ENCODE peak calls at places on chromosome 11, in four cellular contexts. C is IMR-90, K is sigmoid colon, I is heart left ventricle. V is an unnamed sample.

GRCh38 chr11:69348414-69349235 is 54.7 kb downstream of the MYEOV start:
- DNase-seq in K (no peak), I (no peak), C (no peak), V (no peak)

GRCh38 chr11:68038226-68038717 is 553 bp upstream of the TCIRG1 start:
- DNase-seq in I (peak; percentile 52), C (no peak), K (no peak), V (peak; percentile 86)

GRCh38 chr11:72354356-72355115 is 79.8 kb downstream of the CLPB start:
- DNase-seq in I (no peak), K (no peak), C (peak; percentile 31), V (no peak)

GRCh38 chr11:30758012-30758411 is 171.9 kb upstream of the MPPED2 start:
- DNase-seq in I (no peak), K (no peak), C (peak; percentile 41), V (no peak)

GRCh38 chr11:78645226-78646202 is 70.8 kb upstream of the NARS2 start:
- DNase-seq in C (peak; percentile 72), K (no peak), I (peak; percentile 48), V (peak; percentile 82)

GRCh38 chr11:73538381-73538872 is 59.5 kb downstream of the FAM168A start:
- DNase-seq in I (no peak), C (no peak), K (no peak), V (no peak)

GRCh38 chr11:18650859-18651557 is 16.9 kb upstream of the SPTY2D1 start:
- DNase-seq in K (no peak), I (peak; percentile 28), C (peak; percentile 69), V (no peak)

GRCh38 chr11:120709808-120710207 is 198.3 kb downstream of the GRIK4 start:
- DNase-seq in C (no peak), I (no peak), K (no peak), V (no peak)

GRCh38 chr11:121767433-121767832 is 314.7 kb upstream of the SORL1-AS1 start:
- DNase-seq in I (no peak), K (no peak), C (peak; percentile 50), V (no peak)

GRCh38 chr11:122097419-122098001 is 18.5 kb downstream of the BLID start:
- DNase-seq in I (no peak), K (no peak), C (peak; percentile 47), V (no peak)

GRCh38 chr11:127106142-127106541 is 105.6 kb upstream of the KIRREL3 start:
- DNase-seq in C (peak; percentile 12), K (no peak), I (no peak), V (no peak)

GRCh38 chr11:14529933-14530332 is 9.7 kb upstream of the PSMA1 start:
- DNase-seq in K (no peak), I (no peak), C (no peak), V (no peak)

GRCh38 chr11:106461839-106462545 is 384.5 kb downstream of the AASDHPPT start:
- DNase-seq in K (no peak), I (no peak), C (no peak), V (no peak)

GRCh38 chr11:29629281-29629680 is 387.5 kb downstream of the KCNA4 start:
- DNase-seq in I (no peak), K (no peak), C (no peak), V (no peak)

GRCh38 chr11:68213135-68213515 is at the start of gene KMT5B:
- DNase-seq in I (peak; percentile 57), C (peak; percentile 54), K (no peak), V (no peak)

GRCh38 chr11:67572747-67573419 is 10.7 kb upstream of the GSTP1 start:
- DNase-seq in K (peak; percentile 82), C (peak; percentile 48), I (peak; percentile 65), V (peak; percentile 78)

GRCh38 chr11:20127671-20128527 is 32.4 kb downstream of the DBX1 start:
- DNase-seq in C (peak; percentile 69), K (peak; percentile 87), I (peak; percentile 71), V (peak; percentile 88)

GRCh38 chr11:1936072-1936780 is 10.9 kb upstream of the MRPL23 start:
- DNase-seq in I (no peak), C (no peak), K (peak; percentile 53), V (peak; percentile 68)

GRCh38 chr11:66228521-66228920 is 39.9 kb upstream of the RAB1B start:
- DNase-seq in K (no peak), I (no peak), C (no peak), V (no peak)

GRCh38 chr11:88100161-88100560 is 75.1 kb downstream of the RAB38 start:
- DNase-seq in I (no peak), C (no peak), K (no peak), V (no peak)

GRCh38 chr11:40716344-40717178 is 742.9 kb downstream of the LRRC4C start:
- DNase-seq in K (no peak), C (no peak), I (no peak), V (no peak)

GRCh38 chr11:58392741-58393140 is 13.9 kb downstream of the OR5B3 start:
- DNase-seq in C (peak; percentile 6), I (no peak), K (no peak), V (no peak)

GRCh38 chr11:123405123-123405592 is 24.9 kb upstream of the GRAMD1B start:
- DNase-seq in K (no peak), I (peak; percentile 93), C (no peak), V (no peak)

GRCh38 chr11:2721163-2721935 is 21.6 kb upstream of the KCNQ1OT1 start:
- DNase-seq in I (no peak), K (no peak), C (no peak), V (no peak)

GRCh38 chr11:43116071-43116470 is 195.7 kb upstream of the API5 start:
- DNase-seq in K (no peak), C (no peak), I (no peak), V (no peak)

GRCh38 chr11:128343870-128344269 is 243.5 kb downstream of the ETS1 start:
- DNase-seq in I (no peak), K (no peak), C (peak; percentile 41), V (no peak)

GRCh38 chr11:101048479-101048878 is 81.1 kb downstream of the PGR start:
- DNase-seq in I (no peak), C (no peak), K (no peak), V (no peak)

GRCh38 chr11:11578542-11578941 is 43.3 kb downstream of the GALNT18 start:
- DNase-seq in I (no peak), K (no peak), C (no peak), V (no peak)

GRCh38 chr11:44006882-44007495 is 40.8 kb upstream of the ACCSL start:
- DNase-seq in K (peak; percentile 41), C (no peak), I (peak; percentile 51), V (no peak)

GRCh38 chr11:85040166-85040565 is 587.0 kb downstream of the DLG2 start:
- DNase-seq in K (no peak), C (peak; percentile 40), I (no peak), V (no peak)

GRCh38 chr11:64244107-64244506 is 2.6 kb downstream of the PPP1R14B start:
- DNase-seq in K (no peak), I (no peak), C (no peak), V (no peak)

GRCh38 chr11:130815921-130816320 is 100.4 kb downstream of the SNX19 start:
- DNase-seq in C (no peak), K (no peak), I (no peak), V (no peak)

GRCh38 chr11:7670631-7671030 is 2.7 kb downstream of the CYB5R2 start:
- DNase-seq in C (no peak), K (no peak), I (no peak), V (no peak)

GRCh38 chr11:7672960-7673723 is at the start of gene CYB5R2:
- DNase-seq in C (peak; percentile 5), K (peak; percentile 83), I (peak; percentile 79), V (no peak)

GRCh38 chr11:7671347-7671746 is 2.0 kb downstream of the CYB5R2 start:
- DNase-seq in C (no peak), K (no peak), I (no peak), V (no peak)

GRCh38 chr11:7672276-7672959 is 882 bp downstream of the CYB5R2 start:
- DNase-seq in C (no peak), I (no peak), K (no peak), V (no peak)

GRCh38 chr11:7671807-7672206 is 1.5 kb downstream of the CYB5R2 start:
- DNase-seq in K (no peak), C (no peak), I (no peak), V (no peak)
- TF ChIP-seq POLR2A in K (no peak), C (no peak), I (no peak), V (no peak)

DNA sequence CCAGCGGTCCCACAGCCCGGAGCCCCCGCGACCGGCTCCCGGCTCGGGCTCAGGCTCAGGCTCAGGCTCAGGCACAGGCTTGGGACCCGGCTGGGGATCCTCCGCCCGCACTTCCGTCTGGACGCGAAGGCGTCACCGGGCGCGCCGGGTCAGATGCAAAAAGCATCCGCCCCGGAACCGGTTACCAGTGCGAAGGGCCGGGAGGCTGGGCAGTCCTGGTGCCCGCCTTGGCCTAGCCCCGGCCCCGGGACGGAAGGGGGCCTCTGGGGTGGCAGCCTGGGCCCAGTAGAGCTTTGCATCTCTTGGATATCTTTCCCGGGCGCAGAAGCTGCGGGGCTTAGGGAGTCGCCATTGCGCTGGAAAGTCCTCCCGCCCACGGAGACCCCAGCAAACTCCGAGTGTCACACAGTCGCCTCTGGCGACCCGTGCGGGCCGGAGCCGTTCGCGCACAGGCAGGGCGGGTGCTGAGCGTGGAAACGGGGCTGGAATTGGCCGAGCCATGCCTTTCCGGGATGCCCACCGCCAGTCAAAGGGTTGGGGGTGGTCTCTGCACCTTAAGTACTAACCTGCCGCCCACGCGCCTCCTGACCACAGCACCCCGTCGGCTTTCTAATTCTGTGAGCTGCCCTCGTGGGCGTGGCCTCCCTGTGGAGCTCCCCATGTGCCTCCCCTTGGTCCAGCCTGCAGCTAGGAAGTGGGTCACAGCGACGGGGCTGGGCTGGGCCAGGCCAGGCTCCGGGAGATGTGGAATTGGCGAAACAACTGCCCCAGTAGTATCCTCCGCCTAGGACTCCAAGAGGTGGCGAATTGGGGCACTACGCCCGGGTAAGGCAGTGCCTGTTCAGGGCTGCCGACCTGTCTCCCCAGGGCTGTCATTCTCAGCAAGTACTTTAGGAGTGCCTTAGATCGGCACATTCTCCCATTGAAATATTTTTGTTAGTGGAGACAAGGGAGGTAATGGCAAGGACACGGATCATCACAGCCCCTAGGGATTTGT is at the start of gene TMEM9B:
- DNase-seq in C (peak; percentile 79), I (peak; percentile 95), K (peak; percentile 94), V (peak; percentile 98)
- TF ChIP-seq POLR2A in C (peak; percentile 72), I (peak; percentile 86), K (peak; percentile 95), V (peak; percentile 43)

GRCh38 chr11:48020092-48020755 is 39.9 kb downstream of the PTPRJ start:
- DNase-seq in I (no peak), K (no peak), C (no peak), V (peak; percentile 72)
- TF ChIP-seq POLR2A in I (no peak), K (no peak), C (no peak), V (no peak)

DNA sequence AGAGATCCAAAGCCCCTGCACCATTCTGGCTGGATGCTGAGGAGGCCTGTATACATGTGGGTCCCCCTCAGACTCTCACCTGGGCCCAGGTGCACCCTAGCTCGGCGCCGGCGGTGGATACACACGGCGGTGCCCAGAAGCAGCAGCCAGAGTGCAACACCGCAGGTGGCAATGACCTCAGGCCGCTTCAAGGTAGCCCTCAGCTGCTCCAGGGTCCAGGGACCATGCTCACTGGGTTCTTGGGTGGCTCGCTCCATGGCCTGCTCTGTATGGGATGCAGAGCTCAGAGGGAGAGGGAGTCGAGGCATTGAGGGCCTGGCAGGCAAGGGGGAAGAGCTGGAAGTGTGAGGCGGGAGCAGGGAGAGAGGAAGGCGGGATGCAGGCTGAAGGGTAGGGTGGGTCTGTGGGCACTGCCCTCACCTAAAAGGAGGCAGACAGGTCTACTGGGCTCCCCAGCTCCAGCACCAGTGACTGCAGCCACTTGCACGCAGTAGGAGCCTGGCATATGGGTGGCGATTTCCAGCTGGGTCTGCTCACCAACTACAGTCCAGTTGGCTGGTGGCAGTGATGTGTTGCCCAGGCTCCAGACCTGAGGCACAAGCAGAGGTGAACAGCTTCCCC is 3.8 kb downstream of the ROBO4 start:
- DNase-seq in C (no peak), K (peak; percentile 57), I (peak; percentile 15), V (no peak)
- TF ChIP-seq POLR2A in C (no peak), K (no peak), I (no peak), V (no peak)

GRCh38 chr11:32478277-32478731 is 43.0 kb upstream of the WT1 start:
- DNase-seq in I (peak; percentile 38), K (no peak), C (no peak), V (no peak)
- TF ChIP-seq POLR2A in I (no peak), K (no peak), C (no peak), V (no peak)